ENCODE peak calls at places on chromosomes 3 and 15, in nine cellular contexts. C is cerebellum; Y is stimulated activated naive CD4-positive, alpha-beta T cell; M is C1 segment of cervical spinal cord; H is anterior cingulate cortex; I is hepatic stellate cell; F is AG04449; X is LHCN-M2; W is hippocampal formation. O is an unnamed sample.

GRCh38 chr15:79540551-79540950 is 108.4 kb downstream of the MINAR1 start:
- DNase-seq in Y (no peak), X (peak), F (no peak), C (no peak), I (no peak), W (no peak), H (no peak), M (no peak), O (no peak)

GRCh38 chr3:196149922-196150321 is 61.3 kb downstream of the ZDHHC19 start:
- DNase-seq in X (no peak), I (no peak), M (no peak), W (no peak), C (no peak), H (no peak), Y (no peak), F (no peak), O (no peak)

GRCh38 chr3:104436536-104436935 is 930.2 kb upstream of the ALCAM start:
- DNase-seq in M (no peak), X (peak), H (no peak), Y (no peak), W (no peak), F (no peak), C (no peak), I (no peak), O (no peak)

GRCh38 chr3:13119471-13120220 is 46.4 kb upstream of the IQSEC1 start:
- DNase-seq in Y (no peak), X (no peak), H (no peak), I (no peak), W (no peak), C (no peak), M (no peak), F (no peak), O (no peak)

GRCh38 chr3:171850968-171851600 is 7.9 kb downstream of the TMEM212 start:
- DNase-seq in F (no peak), Y (no peak), M (no peak), C (no peak), H (no peak), X (no peak), I (no peak), W (no peak), O (no peak)

GRCh38 chr15:56211064-56211463 is 32.6 kb downstream of the RFX7 start:
- DNase-seq in H (no peak), F (no peak), Y (no peak), I (no peak), M (no peak), C (no peak), X (no peak), W (no peak), O (no peak)

GRCh38 chr15:101323793-101324505 is 28.9 kb upstream of the SNRPA1 start:
- DNase-seq in M (no peak), I (no peak), C (no peak), Y (no peak), X (no peak), W (no peak), F (no peak), H (no peak), O (no peak)

GRCh38 chr3:194587438-194587931 is 45.7 kb downstream of the TMEM44 start:
- DNase-seq in F (no peak), C (no peak), W (no peak), H (no peak), I (peak), M (no peak), Y (no peak), X (no peak), O (peak)

GRCh38 chr15:44092221-44092620 is 102.8 kb downstream of the FRMD5 start:
- DNase-seq in X (peak), M (no peak), F (no peak), I (no peak), W (no peak), H (no peak), C (no peak), Y (no peak), O (peak)

GRCh38 chr3:10551821-10552630 is 46.6 kb upstream of the ATP2B2 start:
- DNase-seq in M (no peak), C (peak), H (peak), Y (no peak), X (peak), I (no peak), F (no peak), W (no peak), O (peak)

GRCh38 chr3:4688411-4688810 is 195.3 kb downstream of the ITPR1 start:
- DNase-seq in H (peak), F (no peak), M (no peak), X (peak), C (no peak), W (no peak), Y (no peak), I (no peak), O (no peak)

GRCh38 chr3:172939651-172940293 is 189.2 kb downstream of the ECT2 start:
- DNase-seq in F (no peak), Y (no peak), H (no peak), C (no peak), M (no peak), I (no peak), W (no peak), X (peak), O (no peak)

GRCh38 chr3:173568623-173569022 is 171.1 kb downstream of the NLGN1 start:
- DNase-seq in M (no peak), X (no peak), Y (no peak), F (no peak), H (no peak), I (no peak), C (no peak), W (no peak), O (no peak)

GRCh38 chr15:42736793-42737528 is at the start of gene CDAN1:
- DNase-seq in M (peak), H (peak), Y (peak), F (no peak), W (peak), I (peak), C (peak), X (peak), O (peak)

GRCh38 chr3:176193032-176193698 is 1004.1 kb downstream of the TBL1XR1 start:
- DNase-seq in C (no peak), H (no peak), M (no peak), I (no peak), Y (no peak), F (no peak), X (no peak), W (no peak), O (no peak)

GRCh38 chr3:129606522-129607390 is at the start of gene PLXND1:
- DNase-seq in M (peak), F (no peak), H (peak), C (peak), Y (peak), W (peak), X (no peak), I (peak), O (no peak)

O was measured in putamen.